ENCODE peak calls at places on chromosome 2, in seven cellular contexts. One of them, this sample, is unnamed.
A peak's percentile ranks its signal among the peaks of the same experiment; 100 is the strongest.

GRCh38 chr2:20141056-20141762 is 83.7 kb downstream of the SDC1 start:
- DNase-seq in PC-3: peak; percentile 93
- DNase-seq in GM23248: peak; percentile 98
- DNase-seq in PC-9: peak; percentile 87
- DNase-seq in hepatocyte: peak; percentile 78
- DNase-seq in Karpas-422: no peak
- DNase-seq in HCT116: peak; percentile 59
- DNase-seq in this sample: no peak

GRCh38 chr2:238336151-238336550 is 15.8 kb downstream of the TRAF3IP1 start:
- DNase-seq in PC-3: no peak
- DNase-seq in GM23248: no peak
- DNase-seq in PC-9: no peak
- DNase-seq in hepatocyte: no peak
- DNase-seq in Karpas-422: no peak
- DNase-seq in HCT116: no peak
- DNase-seq in this sample: no peak

GRCh38 chr2:227460079-227460485 is 11.9 kb upstream of the AGFG1 start:
- DNase-seq in PC-3: peak; percentile 64
- DNase-seq in GM23248: peak; percentile 58
- DNase-seq in PC-9: no peak
- DNase-seq in hepatocyte: no peak
- DNase-seq in Karpas-422: peak; percentile 83
- DNase-seq in HCT116: no peak
- DNase-seq in this sample: no peak

GRCh38 chr2:110182449-110182848 is 22.4 kb downstream of the NPHP1 start:
- DNase-seq in PC-3: no peak
- DNase-seq in GM23248: no peak
- DNase-seq in PC-9: no peak
- DNase-seq in hepatocyte: no peak
- DNase-seq in Karpas-422: no peak
- DNase-seq in HCT116: no peak
- DNase-seq in this sample: no peak

GRCh38 chr2:47803363-47803762 is 20.4 kb downstream of the MSH6 start:
- DNase-seq in PC-3: no peak
- DNase-seq in GM23248: no peak
- DNase-seq in PC-9: peak; percentile 20
- DNase-seq in hepatocyte: no peak
- DNase-seq in Karpas-422: no peak
- DNase-seq in HCT116: no peak
- DNase-seq in this sample: no peak

GRCh38 chr2:5725794-5726463 is 33.7 kb downstream of the SOX11 start:
- DNase-seq in PC-3: no peak
- DNase-seq in GM23248: no peak
- DNase-seq in PC-9: no peak
- DNase-seq in hepatocyte: no peak
- DNase-seq in Karpas-422: no peak
- DNase-seq in HCT116: no peak
- DNase-seq in this sample: no peak

GRCh38 chr2:42147641-42148274 is 21.4 kb upstream of the EML4 start:
- DNase-seq in PC-3: peak; percentile 37
- DNase-seq in GM23248: peak; percentile 60
- DNase-seq in PC-9: no peak
- DNase-seq in hepatocyte: peak; percentile 59
- DNase-seq in Karpas-422: no peak
- DNase-seq in HCT116: no peak
- DNase-seq in this sample: no peak

GRCh38 chr2:40097691-40098376 is 318.8 kb upstream of the THUMPD2 start:
- DNase-seq in PC-3: peak; percentile 71
- DNase-seq in GM23248: peak; percentile 84
- DNase-seq in PC-9: peak; percentile 36
- DNase-seq in hepatocyte: no peak
- DNase-seq in Karpas-422: no peak
- DNase-seq in HCT116: no peak
- DNase-seq in this sample: no peak

GRCh38 chr2:233414273-233414654 is 60.0 kb downstream of the DGKD start:
- DNase-seq in PC-3: peak; percentile 81
- DNase-seq in GM23248: peak; percentile 22
- DNase-seq in PC-9: peak; percentile 81
- DNase-seq in hepatocyte: no peak
- DNase-seq in Karpas-422: no peak
- DNase-seq in HCT116: peak; percentile 50
- DNase-seq in this sample: no peak
- H3K27ac ChIP-seq in PC-3: peak overlapping the region; percentile 98
- H3K27ac ChIP-seq in GM23248: peak overlapping the region; percentile 67
- H3K27ac ChIP-seq in PC-9: peak overlapping the region; percentile 88
- H3K27ac ChIP-seq in hepatocyte: no peak overlapping the region
- H3K27ac ChIP-seq in Karpas-422: no peak overlapping the region
- H3K27ac ChIP-seq in HCT116: peak overlapping the region; percentile 82
- H3K27ac ChIP-seq in this sample: no peak overlapping the region

GRCh38 chr2:128638741-128639477 is 320.2 kb upstream of the HS6ST1 start:
- DNase-seq in PC-3: no peak
- DNase-seq in GM23248: peak; percentile 70
- DNase-seq in PC-9: peak; percentile 63
- DNase-seq in hepatocyte: no peak
- DNase-seq in Karpas-422: no peak
- DNase-seq in HCT116: no peak
- DNase-seq in this sample: no peak
- H3K9me2 ChIP-seq in PC-3: no peaks in the 10 kb centered on the region
- H3K9me2 ChIP-seq in GM23248: no peaks in the 10 kb centered on the region
- H3K9me2 ChIP-seq in PC-9: no peaks in the 10 kb centered on the region
- H3K9me2 ChIP-seq in hepatocyte: no peaks in the 10 kb centered on the region
- H3K9me2 ChIP-seq in Karpas-422: no peaks in the 10 kb centered on the region
- H3K9me2 ChIP-seq in HCT116: no peaks in the 10 kb centered on the region
- H3K9me2 ChIP-seq in this sample: no peaks in the 10 kb centered on the region

GRCh38 chr2:10550206-10551001 is 102.3 kb upstream of the ODC1 start:
- DNase-seq in PC-3: no peak
- DNase-seq in GM23248: no peak
- DNase-seq in PC-9: no peak
- DNase-seq in hepatocyte: no peak
- DNase-seq in Karpas-422: no peak
- DNase-seq in HCT116: no peak
- DNase-seq in this sample: no peak

GRCh38 chr2:10551496-10551895 is 103.4 kb upstream of the ODC1 start:
- DNase-seq in PC-3: no peak
- DNase-seq in GM23248: no peak
- DNase-seq in PC-9: no peak
- DNase-seq in hepatocyte: no peak
- DNase-seq in Karpas-422: no peak
- DNase-seq in HCT116: no peak
- DNase-seq in this sample: no peak

GRCh38 chr2:10549621-10550020 is 101.5 kb upstream of the ODC1 start:
- DNase-seq in PC-3: no peak
- DNase-seq in GM23248: no peak
- DNase-seq in PC-9: no peak
- DNase-seq in hepatocyte: no peak
- DNase-seq in Karpas-422: no peak
- DNase-seq in HCT116: no peak
- DNase-seq in this sample: no peak

GRCh38 chr2:10552871-10553245 is 104.7 kb upstream of the ODC1 start:
- DNase-seq in PC-3: no peak
- DNase-seq in GM23248: no peak
- DNase-seq in PC-9: no peak
- DNase-seq in hepatocyte: no peak
- DNase-seq in Karpas-422: no peak
- DNase-seq in HCT116: no peak
- DNase-seq in this sample: no peak

DNA sequence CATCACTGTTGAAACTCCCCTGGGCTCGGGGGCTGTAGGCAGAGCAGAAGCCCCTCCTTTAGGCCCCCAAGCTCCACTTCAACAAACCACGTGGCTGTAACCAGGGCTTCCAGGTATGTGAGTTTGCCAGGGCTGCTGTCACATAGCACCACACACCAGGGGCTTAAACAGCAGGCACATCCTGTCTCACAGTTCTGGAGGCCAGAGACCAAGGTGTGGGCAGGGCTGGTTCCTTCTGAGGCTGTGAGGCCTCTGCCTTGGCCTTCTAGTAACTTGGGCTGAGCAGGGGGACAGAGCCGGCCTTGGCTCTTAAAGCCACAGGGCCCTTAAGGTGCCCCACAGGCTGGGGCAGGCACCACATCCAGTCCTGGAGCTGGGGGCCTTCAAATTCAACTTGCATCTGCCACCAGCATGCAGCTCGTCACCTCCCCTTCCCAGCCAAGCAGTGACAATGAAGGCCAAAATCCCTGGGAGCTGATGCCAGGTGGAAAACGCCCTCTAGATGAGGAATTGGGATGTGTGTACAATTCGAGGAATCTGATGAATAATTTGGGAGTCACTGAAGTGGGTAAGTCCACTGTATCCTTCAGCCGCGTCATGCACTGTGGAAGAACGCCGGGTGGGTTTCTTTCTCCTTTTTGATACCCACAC is 104.2 kb upstream of the ODC1 start:
- DNase-seq in PC-3: peak; percentile 78
- DNase-seq in GM23248: peak; percentile 41
- DNase-seq in PC-9: no peak
- DNase-seq in hepatocyte: no peak
- DNase-seq in Karpas-422: no peak
- DNase-seq in HCT116: no peak
- DNase-seq in this sample: no peak
- H3K27ac ChIP-seq in PC-3: peak overlapping the region; percentile 49
- H3K27ac ChIP-seq in GM23248: no peak overlapping the region
- H3K27ac ChIP-seq in PC-9: no peak overlapping the region
- H3K27ac ChIP-seq in hepatocyte: no peak overlapping the region
- H3K27ac ChIP-seq in Karpas-422: no peak overlapping the region
- H3K27ac ChIP-seq in HCT116: no peak overlapping the region
- H3K27ac ChIP-seq in this sample: no peak overlapping the region

GRCh38 chr2:7988440-7988839 is 693.4 kb upstream of the ID2 start:
- DNase-seq in PC-3: peak; percentile 32
- DNase-seq in GM23248: no peak
- DNase-seq in PC-9: no peak
- DNase-seq in hepatocyte: no peak
- DNase-seq in Karpas-422: no peak
- DNase-seq in HCT116: no peak
- DNase-seq in this sample: no peak

GRCh38 chr2:7989823-7990222 is 692.0 kb upstream of the ID2 start:
- DNase-seq in PC-3: no peak
- DNase-seq in GM23248: no peak
- DNase-seq in PC-9: no peak
- DNase-seq in hepatocyte: no peak
- DNase-seq in Karpas-422: no peak
- DNase-seq in HCT116: no peak
- DNase-seq in this sample: no peak

GRCh38 chr2:7984693-7985353 is 697.0 kb upstream of the ID2 start:
- DNase-seq in PC-3: no peak
- DNase-seq in GM23248: no peak
- DNase-seq in PC-9: no peak
- DNase-seq in hepatocyte: no peak
- DNase-seq in Karpas-422: no peak
- DNase-seq in HCT116: no peak
- DNase-seq in this sample: no peak

GRCh38 chr2:7986431-7986830 is 695.4 kb upstream of the ID2 start:
- DNase-seq in PC-3: no peak
- DNase-seq in GM23248: no peak
- DNase-seq in PC-9: no peak
- DNase-seq in hepatocyte: no peak
- DNase-seq in Karpas-422: no peak
- DNase-seq in HCT116: no peak
- DNase-seq in this sample: no peak

GRCh38 chr2:7987992-7988391 is 693.9 kb upstream of the ID2 start:
- DNase-seq in PC-3: no peak
- DNase-seq in GM23248: no peak
- DNase-seq in PC-9: no peak
- DNase-seq in hepatocyte: no peak
- DNase-seq in Karpas-422: no peak
- DNase-seq in HCT116: no peak
- DNase-seq in this sample: no peak
- H3K9me2 ChIP-seq in PC-3: no peaks in the 10 kb centered on the region
- H3K9me2 ChIP-seq in GM23248: no peaks in the 10 kb centered on the region
- H3K9me2 ChIP-seq in PC-9: no peaks in the 10 kb centered on the region
- H3K9me2 ChIP-seq in hepatocyte: no peaks in the 10 kb centered on the region
- H3K9me2 ChIP-seq in Karpas-422: no peaks in the 10 kb centered on the region
- H3K9me2 ChIP-seq in HCT116: no peaks in the 10 kb centered on the region
- H3K9me2 ChIP-seq in this sample: no peaks in the 10 kb centered on the region

DNA sequence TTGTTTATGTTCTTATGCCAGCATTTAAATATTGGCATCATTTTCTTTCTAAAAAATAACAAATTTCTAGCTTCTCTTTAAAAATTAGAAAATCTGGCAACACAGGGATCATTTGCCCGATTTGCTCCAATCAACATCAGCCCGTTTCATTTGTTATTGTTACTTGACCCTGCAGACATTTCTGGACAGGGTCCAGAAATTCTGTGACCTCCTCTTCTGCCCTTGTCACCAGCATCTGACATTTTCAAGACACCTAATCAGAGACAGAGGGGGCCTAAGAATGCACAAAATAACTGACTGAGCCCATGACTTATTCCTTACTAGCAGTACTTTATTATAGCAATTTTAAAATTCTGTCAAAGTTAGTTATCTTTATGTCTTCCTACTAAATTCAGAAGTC is 253.2 kb downstream of the MREG start:
- DNase-seq in PC-3: no peak
- DNase-seq in GM23248: no peak
- DNase-seq in PC-9: no peak
- DNase-seq in hepatocyte: no peak
- DNase-seq in Karpas-422: no peak
- DNase-seq in HCT116: no peak
- DNase-seq in this sample: no peak
- H3K27ac ChIP-seq in PC-3: no peak overlapping the region
- H3K27ac ChIP-seq in GM23248: peak overlapping the region; percentile 77
- H3K27ac ChIP-seq in PC-9: no peak overlapping the region
- H3K27ac ChIP-seq in hepatocyte: no peak overlapping the region
- H3K27ac ChIP-seq in Karpas-422: no peak overlapping the region
- H3K27ac ChIP-seq in HCT116: no peak overlapping the region
- H3K27ac ChIP-seq in this sample: no peak overlapping the region

GRCh38 chr2:128640847-128641360 is 322.2 kb upstream of the HS6ST1 start:
- DNase-seq in PC-3: no peak
- DNase-seq in GM23248: no peak
- DNase-seq in PC-9: no peak
- DNase-seq in hepatocyte: no peak
- DNase-seq in Karpas-422: no peak
- DNase-seq in HCT116: no peak
- DNase-seq in this sample: no peak
- H3K9me2 ChIP-seq in PC-3: no peaks in the 10 kb centered on the region
- H3K9me2 ChIP-seq in GM23248: no peaks in the 10 kb centered on the region
- H3K9me2 ChIP-seq in PC-9: no peaks in the 10 kb centered on the region
- H3K9me2 ChIP-seq in hepatocyte: no peaks in the 10 kb centered on the region
- H3K9me2 ChIP-seq in Karpas-422: no peaks in the 10 kb centered on the region
- H3K9me2 ChIP-seq in HCT116: no peaks in the 10 kb centered on the region
- H3K9me2 ChIP-seq in this sample: no peaks in the 10 kb centered on the region

GRCh38 chr2:98160574-98160973 is 73.6 kb downstream of the VWA3B start:
- DNase-seq in PC-3: no peak
- DNase-seq in GM23248: no peak
- DNase-seq in PC-9: no peak
- DNase-seq in hepatocyte: no peak
- DNase-seq in Karpas-422: no peak
- DNase-seq in HCT116: no peak
- DNase-seq in this sample: no peak
- H3K27ac ChIP-seq in PC-3: no peak overlapping the region
- H3K27ac ChIP-seq in GM23248: no peak overlapping the region
- H3K27ac ChIP-seq in PC-9: no peak overlapping the region
- H3K27ac ChIP-seq in hepatocyte: no peak overlapping the region
- H3K27ac ChIP-seq in Karpas-422: no peak overlapping the region
- H3K27ac ChIP-seq in HCT116: no peak overlapping the region
- H3K27ac ChIP-seq in this sample: no peak overlapping the region

GRCh38 chr2:156841321-156841720 is 405.1 kb downstream of the GPD2 start:
- DNase-seq in PC-3: no peak
- DNase-seq in GM23248: peak; percentile 16
- DNase-seq in PC-9: no peak
- DNase-seq in hepatocyte: no peak
- DNase-seq in Karpas-422: no peak
- DNase-seq in HCT116: no peak
- DNase-seq in this sample: no peak

GRCh38 chr2:156845806-156846558 is 409.8 kb downstream of the GPD2 start:
- DNase-seq in PC-3: peak; percentile 21
- DNase-seq in GM23248: no peak
- DNase-seq in PC-9: no peak
- DNase-seq in hepatocyte: no peak
- DNase-seq in Karpas-422: no peak
- DNase-seq in HCT116: no peak
- DNase-seq in this sample: no peak
- H3K9me2 ChIP-seq in PC-3: no peaks in the 10 kb centered on the region
- H3K9me2 ChIP-seq in GM23248: no peaks in the 10 kb centered on the region
- H3K9me2 ChIP-seq in PC-9: no peaks in the 10 kb centered on the region
- H3K9me2 ChIP-seq in hepatocyte: no peaks in the 10 kb centered on the region
- H3K9me2 ChIP-seq in Karpas-422: no peaks in the 10 kb centered on the region
- H3K9me2 ChIP-seq in HCT116: no peaks in the 10 kb centered on the region
- H3K9me2 ChIP-seq in this sample: no peaks in the 10 kb centered on the region

This sample was measured in OCI-LY7.